ENCODE peak calls at places on chromosomes 2 and 18, in four cellular contexts. K is right lobe of liver, B is spleen, Z is endothelial cell. P is an unnamed sample.

GRCh38 chr2:7594211-7594610 is 677.0 kb downstream of the RNF144A start:
- DNase-seq in K (no peak), Z (no peak), B (no peak), P (no peak)

GRCh38 chr2:31235504-31235902 is 1.6 kb downstream of the EHD3 start:
- DNase-seq in B (no peak), K (no peak), Z (no peak), P (no peak)

GRCh38 chr2:200359552-200359951 is 53.1 kb downstream of the SPATS2L start:
- DNase-seq in B (no peak), K (no peak), Z (no peak), P (no peak)

GRCh38 chr2:1091895-1092585 is 141.4 kb downstream of the SNTG2 start:
- DNase-seq in Z (no peak), K (no peak), B (no peak), P (no peak)

GRCh38 chr18:68861365-68861764 is 63.5 kb downstream of the CCDC102B start:
- DNase-seq in K (no peak), Z (no peak), B (no peak), P (no peak)

GRCh38 chr18:39951321-39951720 is 2003.7 kb upstream of the PIK3C3 start:
- DNase-seq in B (no peak), Z (no peak), K (no peak), P (no peak)

GRCh38 chr18:53153281-53153680 is 813.3 kb downstream of the DCC start:
- DNase-seq in Z (peak), B (no peak), K (no peak), P (no peak)

GRCh38 chr2:100852999-100853908 is 33.3 kb downstream of the NPAS2 start:
- DNase-seq in K (no peak), Z (no peak), B (no peak), P (no peak)

GRCh38 chr2:100891911-100892642 is 72.1 kb downstream of the NPAS2 start:
- DNase-seq in B (no peak), Z (no peak), K (no peak), P (no peak)

GRCh38 chr2:180494286-180494685 is 486.1 kb upstream of the UBE2E3 start:
- DNase-seq in Z (no peak), B (no peak), K (no peak), P (no peak)

GRCh38 chr18:3451989-3452749 is 2.2 kb downstream of the TGIF1 start:
- DNase-seq in Z (peak), K (peak), B (peak), P (peak)

GRCh38 chr2:30235008-30235655 is 3.8 kb downstream of the LBH start:
- DNase-seq in B (peak), Z (no peak), K (no peak), P (no peak)

GRCh38 chr2:44789446-44789845 is 152.1 kb upstream of the SIX3 start:
- DNase-seq in B (no peak), K (no peak), Z (no peak), P (no peak)
- TF ChIP-seq CTCF in B (no peak), K (no peak), Z (no peak), P (no peak)

DNA sequence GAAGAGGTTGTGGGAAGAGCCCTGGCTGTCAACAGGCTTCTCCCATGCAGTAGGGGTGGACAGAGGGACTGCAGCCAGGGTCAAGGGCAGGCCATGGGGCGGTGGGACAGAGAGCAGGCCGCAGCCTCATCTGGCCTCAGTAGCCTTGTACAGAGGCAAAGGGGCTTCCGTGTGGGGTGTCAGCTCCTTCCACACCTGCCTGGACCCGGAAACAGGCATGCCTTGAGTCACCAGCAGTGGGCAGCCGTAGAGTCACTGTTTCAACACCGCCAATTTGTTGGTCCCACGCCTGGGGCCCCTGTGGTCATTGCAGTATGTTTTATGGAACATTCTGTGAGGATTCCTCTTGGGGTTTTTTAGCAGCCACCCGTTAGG is 173.0 kb downstream of the SMAD7 start:
- DNase-seq in B (no peak), K (peak), Z (no peak), P (no peak)
- TF ChIP-seq CTCF in B (no peak), K (peak), Z (no peak), P (no peak)

GRCh38 chr2:230816735-230817134 is 48.0 kb upstream of the ITM2C start:
- DNase-seq in Z (no peak), B (no peak), K (no peak), P (no peak)

GRCh38 chr2:230812041-230812440 is 52.7 kb upstream of the ITM2C start:
- DNase-seq in K (no peak), B (no peak), Z (no peak), P (no peak)

GRCh38 chr2:230811508-230811907 is 53.2 kb upstream of the ITM2C start:
- DNase-seq in Z (no peak), B (no peak), K (no peak), P (no peak)

GRCh38 chr2:230819433-230819832 is 45.3 kb upstream of the ITM2C start:
- DNase-seq in K (no peak), Z (no peak), B (no peak), P (no peak)

GRCh38 chr2:230814616-230815015 is 50.1 kb upstream of the ITM2C start:
- DNase-seq in Z (no peak), K (no peak), B (no peak), P (no peak)
- TF ChIP-seq CTCF in Z (peak), K (peak), B (no peak), P (peak)

GRCh38 chr2:114659895-114660294 is 217.5 kb downstream of the DPP10 start:
- DNase-seq in K (no peak), Z (no peak), B (no peak), P (no peak)

GRCh38 chr2:114661926-114662670 is 219.7 kb downstream of the DPP10 start:
- DNase-seq in K (peak), Z (peak), B (peak), P (peak)
- TF ChIP-seq CTCF in K (no peak), Z (no peak), B (no peak), P (no peak)